ENCODE peak calls at places on chromosomes 7 and 10, in ten cellular contexts. L is Peyer's patch, P is lower lobe of right lung, H is thoracic aorta, C is foreskin fibroblast, O is ovary, V is GM12865, N is HCT116, Q is heart right ventricle, X is transverse colon. T is an unnamed sample.

GRCh38 chr7:19464751-19465150 is 244.1 kb downstream of the POLR1F start:
- DNase-seq in L (no peak), P (no peak), H (no peak), C (no peak), O (no peak), V (no peak), N (no peak), Q (no peak), X (no peak), T (no peak)

GRCh38 chr7:157514746-157515145 is 177.9 kb downstream of the DNAJB6 start:
- DNase-seq in L (no peak), P (no peak), H (no peak), C (no peak), O (no peak), V (no peak), N (no peak), Q (no peak), X (no peak), T (no peak)

GRCh38 chr7:134660961-134661376 is 14.3 kb downstream of the BPGM start:
- DNase-seq in L (no peak), P (no peak), H (no peak), C (peak; percentile 71), O (no peak), V (no peak), N (no peak), Q (no peak), X (no peak), T (no peak)

GRCh38 chr7:130490888-130491771 is 755 bp upstream of the MEST start:
- DNase-seq in L (no peak), P (peak; percentile 52), H (no peak), C (no peak), O (peak; percentile 67), V (peak; percentile 50), N (no peak), Q (peak; percentile 29), X (peak; percentile 37), T (peak; percentile 76)

GRCh38 chr10:76324283-76324682 is 892.9 kb downstream of the LRMDA start:
- DNase-seq in L (no peak), P (peak; percentile 52), H (no peak), C (no peak), O (no peak), V (no peak), N (no peak), Q (no peak), X (peak; percentile 69), T (no peak)

GRCh38 chr10:16843252-16843870 is 26.1 kb upstream of the RSU1 start:
- DNase-seq in L (no peak), P (no peak), H (no peak), C (peak; percentile 56), O (no peak), V (peak; percentile 32), N (peak; percentile 58), Q (peak; percentile 17), X (no peak), T (peak; percentile 24)

GRCh38 chr7:1949681-1950055 is 279.6 kb downstream of the ELFN1 start:
- DNase-seq in L (no peak), P (peak; percentile 34), H (no peak), C (no peak), O (peak; percentile 11), V (no peak), N (no peak), Q (no peak), X (no peak), T (no peak)

GRCh38 chr10:3107426-3107961 is 40.1 kb downstream of the PFKP start:
- DNase-seq in L (no peak), P (peak; percentile 83), H (peak; percentile 86), C (no peak), O (peak; percentile 85), V (no peak), N (no peak), Q (peak; percentile 71), X (peak; percentile 43), T (no peak)

GRCh38 chr10:93501650-93502049 is 5.2 kb downstream of the CEP55 start:
- DNase-seq in L (no peak), P (no peak), H (no peak), C (no peak), O (no peak), V (no peak), N (no peak), Q (no peak), X (no peak), T (no peak)

GRCh38 chr10:133151528-133151927 is 8.5 kb upstream of the KNDC1 start:
- DNase-seq in L (peak; percentile 10), P (peak; percentile 36), H (no peak), C (no peak), O (no peak), V (no peak), N (no peak), Q (no peak), X (no peak), T (no peak)

GRCh38 chr7:14738086-14738485 is 164.5 kb downstream of the DGKB start:
- DNase-seq in L (no peak), P (no peak), H (no peak), C (no peak), O (no peak), V (no peak), N (no peak), Q (no peak), X (no peak), T (no peak)

GRCh38 chr7:14739496-14740185 is 162.9 kb downstream of the DGKB start:
- DNase-seq in L (no peak), P (no peak), H (no peak), C (no peak), O (no peak), V (no peak), N (no peak), Q (no peak), X (no peak), T (no peak)

GRCh38 chr7:14740606-14741005 is 161.9 kb downstream of the DGKB start:
- DNase-seq in L (no peak), P (no peak), H (no peak), C (no peak), O (no peak), V (no peak), N (no peak), Q (no peak), X (no peak), T (no peak)

DNA sequence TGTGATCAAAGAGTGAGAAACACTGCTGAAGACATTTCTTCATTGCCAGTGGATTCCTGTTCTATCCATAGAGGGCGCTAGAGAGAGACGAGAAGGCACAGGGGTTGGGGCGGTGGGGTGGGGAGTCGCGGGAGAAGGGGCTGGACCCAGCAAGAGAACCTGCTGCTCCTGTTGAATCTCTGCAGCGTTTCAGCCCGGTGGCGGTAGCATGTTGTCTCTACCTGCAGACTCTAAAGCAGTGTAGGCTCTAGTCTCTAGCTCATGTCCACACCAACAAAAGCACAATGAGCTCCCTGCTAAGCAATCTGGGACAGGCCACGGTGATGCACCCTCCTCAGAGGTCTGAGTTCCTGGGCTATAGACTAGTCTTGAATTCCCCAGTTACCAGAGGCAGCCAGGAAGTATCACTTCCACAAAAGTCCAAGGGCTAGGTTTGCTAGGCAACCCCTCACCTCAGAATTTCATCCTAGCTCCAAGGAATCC is 167.7 kb downstream of the DGKB start:
- DNase-seq in L (no peak), P (no peak), H (no peak), C (no peak), O (no peak), V (no peak), N (no peak), Q (no peak), X (no peak), T (no peak)
- TF ChIP-seq CTCF in L (no peak), P (no peak), H (no peak), C (no peak), O (no peak), V (no peak), N (peak; percentile 24), Q (peak; percentile 47), X (no peak), T (no peak)

DNA sequence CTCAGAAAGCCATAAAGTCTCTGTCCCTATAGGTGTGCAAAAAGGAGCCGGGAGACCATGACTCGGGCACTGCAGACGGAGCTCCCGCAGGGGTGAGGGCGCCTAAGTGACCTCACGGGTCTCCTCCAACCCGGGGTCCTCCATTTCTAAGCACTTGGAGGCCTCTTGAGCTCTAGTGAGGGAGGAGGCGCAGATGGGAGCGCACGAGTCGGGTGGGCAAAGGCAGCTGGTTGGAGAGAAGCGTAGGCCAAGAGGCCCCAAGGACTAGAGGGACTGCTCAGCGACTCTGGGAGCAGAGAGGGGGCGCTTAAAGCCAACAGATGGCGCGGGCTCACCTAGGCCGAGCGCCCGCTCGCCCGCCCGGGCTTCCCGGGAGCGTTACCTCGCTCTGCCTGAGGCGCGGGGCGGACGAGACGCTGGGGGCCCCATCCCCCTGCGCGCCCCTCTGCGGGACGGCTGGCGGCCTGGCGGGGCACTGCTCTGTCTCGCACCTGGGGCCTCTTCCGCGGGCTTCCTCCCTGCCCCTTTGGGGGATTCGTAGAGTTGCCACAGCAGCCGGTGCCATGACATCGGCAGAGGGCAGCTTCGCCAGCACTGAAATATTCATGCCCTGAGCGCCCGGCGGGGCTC is 521 bp upstream of the CDH23 start:
- DNase-seq in L (no peak), P (no peak), H (no peak), C (no peak), O (peak; percentile 83), V (peak; percentile 31), N (no peak), Q (peak; percentile 64), X (peak; percentile 42), T (peak; percentile 73)
- TF ChIP-seq CTCF in L (peak; percentile 43), P (peak; percentile 34), H (peak; percentile 32), C (no peak), O (peak; percentile 87), V (peak; percentile 33), N (no peak), Q (peak; percentile 79), X (peak; percentile 20), T (peak; percentile 26)

GRCh38 chr7:110157631-110158362 is 933.1 kb upstream of the LRRN3 start:
- DNase-seq in L (no peak), P (no peak), H (no peak), C (no peak), O (no peak), V (no peak), N (no peak), Q (no peak), X (no peak), T (no peak)
- TF ChIP-seq CTCF in L (no peak), P (no peak), H (no peak), C (no peak), O (no peak), V (no peak), N (no peak), Q (no peak), X (no peak), T (no peak)

DNA sequence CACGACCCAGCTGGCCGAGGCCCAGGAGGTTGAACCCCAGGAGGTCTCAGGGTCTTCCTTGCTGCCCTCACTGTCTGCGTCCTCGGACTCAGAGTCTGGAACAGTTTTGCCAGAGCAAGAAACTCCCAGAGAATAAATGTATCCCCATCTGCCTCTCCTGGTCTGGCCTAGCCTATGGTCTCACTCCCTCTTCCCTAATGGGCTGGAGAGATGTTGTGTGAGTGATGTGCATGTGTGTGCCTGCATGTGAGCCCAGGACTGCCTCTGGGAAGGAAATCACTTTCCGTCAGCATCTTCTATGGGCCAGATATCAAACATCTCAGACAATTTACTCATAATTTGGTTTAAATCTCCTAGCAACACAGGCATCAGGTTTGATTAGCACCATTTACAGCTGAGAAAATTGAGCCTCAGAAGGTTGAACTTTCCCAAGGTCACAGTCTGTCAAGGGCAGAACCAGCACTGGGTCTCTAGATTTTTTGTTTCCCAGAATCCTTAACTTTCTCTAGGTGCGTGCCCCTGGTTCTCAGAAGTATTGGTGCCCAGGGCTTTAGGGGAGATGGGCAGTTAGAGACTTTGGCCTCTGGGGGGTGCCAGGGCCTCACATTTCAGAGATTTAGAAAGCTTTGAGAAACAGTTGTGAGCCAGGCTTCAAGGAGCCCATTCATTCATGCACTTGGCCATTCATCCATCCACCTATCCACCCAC is 4.9 kb downstream of the TMEM270 start:
- DNase-seq in L (no peak), P (no peak), H (no peak), C (peak; percentile 48), O (peak; percentile 49), V (peak; percentile 35), N (no peak), Q (no peak), X (peak; percentile 37), T (peak; percentile 69)
- TF ChIP-seq CTCF in L (peak; percentile 57), P (peak; percentile 66), H (peak; percentile 76), C (peak; percentile 73), O (peak; percentile 29), V (peak; percentile 52), N (peak; percentile 73), Q (peak; percentile 77), X (peak; percentile 61), T (peak; percentile 43)